ENCODE peak calls at places on chromosomes 16 and 17, in six cellular contexts. K is K562, N is SK-N-SH, L is GM12878, Q is H1, M is HepG2. U is an unnamed sample.
A peak's percentile ranks its signal among the peaks of the same experiment; 100 is the strongest.

GRCh38 chr17:74426551-74427047 is 5.3 kb upstream of the GPRC5C start:
- DNase-seq in K (no peak), N (no peak), L (no peak), Q (no peak), M (no peak), U (no peak)

GRCh38 chr16:75099738-75100615 is 16.6 kb downstream of the LDHD start:
- DNase-seq in K (no peak), N (peak; percentile 29), L (no peak), Q (no peak), M (no peak), U (peak; percentile 89)

GRCh38 chr16:2813661-2814288 is 3.3 kb upstream of the PRSS21 start:
- DNase-seq in K (no peak), N (no peak), L (no peak), Q (no peak), M (no peak), U (peak; percentile 13)

GRCh38 chr17:12659500-12659899 is 6.2 kb upstream of the MYOCD start:
- DNase-seq in K (no peak), N (no peak), L (no peak), Q (no peak), M (no peak), U (no peak)

GRCh38 chr16:30926937-30927788 is 3.8 kb downstream of the FBXL19 start:
- DNase-seq in K (no peak), N (no peak), L (no peak), Q (no peak), M (no peak), U (no peak)

GRCh38 chr16:78697426-78697825 is 598.0 kb downstream of the WWOX start:
- DNase-seq in K (no peak), N (no peak), L (no peak), Q (no peak), M (no peak), U (no peak)

GRCh38 chr16:20510323-20510722 is 59.0 kb downstream of the ACSM2A start:
- DNase-seq in K (no peak), N (no peak), L (no peak), Q (no peak), M (no peak), U (no peak)

GRCh38 chr16:67246081-67246944 is 968 bp downstream of the FHOD1 start:
- DNase-seq in K (peak; percentile 68), N (peak; percentile 91), L (no peak), Q (peak; percentile 88), M (peak; percentile 87), U (no peak)

GRCh38 chr17:14405189-14405588 is 104.3 kb downstream of the HS3ST3B1 start:
- DNase-seq in K (no peak), N (no peak), L (no peak), Q (no peak), M (no peak), U (no peak)

GRCh38 chr16:85400305-85401205 is 212.6 kb upstream of the GSE1 start:
- DNase-seq in K (no peak), N (no peak), L (no peak), Q (no peak), M (no peak), U (no peak)

GRCh38 chr16:57192720-57193486 is 6.8 kb downstream of the RSPRY1 start:
- DNase-seq in K (no peak), N (no peak), L (no peak), Q (no peak), M (peak; percentile 21), U (no peak)

GRCh38 chr16:89721644-89722391 is 481 bp downstream of the ZNF276 start:
- DNase-seq in K (peak; percentile 58), N (peak; percentile 75), L (no peak), Q (no peak), M (no peak), U (no peak)

GRCh38 chr17:64460955-64461354 is 12.0 kb downstream of the MILR1 start:
- DNase-seq in K (no peak), N (no peak), L (no peak), Q (no peak), M (no peak), U (no peak)

GRCh38 chr16:79599256-79599836 is 1.2 kb downstream of the MAF start:
- DNase-seq in K (no peak), N (peak; percentile 66), L (no peak), Q (no peak), M (no peak), U (no peak)

GRCh38 chr17:38510424-38511125 is 82.3 kb downstream of the ARHGAP23 start:
- DNase-seq in K (peak; percentile 79), N (peak; percentile 91), L (no peak), Q (no peak), M (peak; percentile 39), U (no peak)

GRCh38 chr16:79644977-79645667 is 44.6 kb upstream of the MAF start:
- DNase-seq in K (no peak), N (no peak), L (no peak), Q (no peak), M (no peak), U (no peak)

GRCh38 chr16:14489460-14489859 is 140.6 kb downstream of the PARN start:
- DNase-seq in K (peak; percentile 43), N (peak; percentile 46), L (no peak), Q (no peak), M (peak; percentile 57), U (peak; percentile 3)

GRCh38 chr16:29700253-29700987 is 21.4 kb downstream of the QPRT start:
- DNase-seq in K (peak; percentile 83), N (peak; percentile 88), L (no peak), Q (no peak), M (peak; percentile 71), U (peak; percentile 78)

GRCh38 chr16:15482068-15482747 is 47.8 kb downstream of the BMERB1 start:
- DNase-seq in K (peak; percentile 49), N (peak; percentile 28), L (no peak), Q (peak; percentile 75), M (peak; percentile 99), U (no peak)

GRCh38 chr17:39199673-39199985 is 454 bp upstream of the RPL19 start:
- DNase-seq in K (no peak), N (no peak), L (no peak), Q (no peak), M (no peak), U (no peak)

GRCh38 chr16:15932939-15933338 is 16.5 kb upstream of the ABCC1 start:
- DNase-seq in K (no peak), N (no peak), L (no peak), Q (no peak), M (no peak), U (no peak)

GRCh38 chr16:29816694-29817441 is 916 bp downstream of the PAGR1 start:
- DNase-seq in K (peak; percentile 58), N (peak; percentile 63), L (no peak), Q (no peak), M (peak; percentile 47), U (peak; percentile 67)

GRCh38 chr16:78665373-78665772 is 565.9 kb downstream of the WWOX start:
- DNase-seq in K (no peak), N (no peak), L (no peak), Q (no peak), M (no peak), U (no peak)

GRCh38 chr16:81318711-81319110 is 3.9 kb downstream of the GAN start:
- DNase-seq in K (no peak), N (no peak), L (no peak), Q (no peak), M (no peak), U (no peak)

GRCh38 chr16:27463741-27464662 is 62.0 kb downstream of the IL21R start:
- DNase-seq in K (no peak), N (no peak), L (no peak), Q (no peak), M (no peak), U (no peak)

GRCh38 chr17:77687417-77687816 is 271.1 kb upstream of the TNRC6C start:
- DNase-seq in K (no peak), N (no peak), L (no peak), Q (no peak), M (no peak), U (no peak)

GRCh38 chr17:77688369-77688768 is 270.1 kb upstream of the TNRC6C start:
- DNase-seq in K (no peak), N (no peak), L (no peak), Q (no peak), M (no peak), U (no peak)

GRCh38 chr17:77686903-77687302 is 271.6 kb upstream of the TNRC6C start:
- DNase-seq in K (no peak), N (no peak), L (no peak), Q (no peak), M (no peak), U (no peak)

GRCh38 chr17:77685881-77686486 is 272.5 kb upstream of the TNRC6C start:
- DNase-seq in K (no peak), N (no peak), L (no peak), Q (no peak), M (no peak), U (no peak)

DNA sequence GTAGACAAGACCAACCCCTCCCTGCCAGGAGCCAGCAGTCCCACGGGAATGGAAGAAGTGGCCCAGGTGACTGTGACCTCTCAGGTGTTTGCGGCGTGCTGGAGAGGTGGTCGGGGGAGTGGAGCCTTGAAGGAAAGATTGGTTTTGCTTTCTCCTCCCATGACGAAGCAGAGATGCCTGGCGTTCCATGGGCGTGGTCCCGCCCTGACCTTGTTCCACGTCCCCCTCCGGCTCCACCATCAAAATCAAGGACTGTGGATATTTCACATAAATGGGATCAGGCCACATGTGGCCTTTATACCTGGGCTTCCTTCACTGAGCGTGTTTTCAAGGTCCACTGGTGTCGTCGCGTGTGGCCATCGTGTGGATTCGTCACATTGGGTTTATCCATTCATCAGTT is 270.6 kb upstream of the TNRC6C start:
- DNase-seq in K (no peak), N (no peak), L (no peak), Q (no peak), M (no peak), U (no peak)
- TF ChIP-seq GABPA in K (no peak), N (no peak), L (no peak), Q (no peak), M (no peak), U (no peak)

GRCh38 chr17:80832266-80832676 is 159.4 kb upstream of the CHMP6 start:
- DNase-seq in K (peak; percentile 64), N (peak; percentile 89), L (no peak), Q (no peak), M (no peak), U (no peak)
- H3K4me3 ChIP-seq in K (peak overlapping the region; percentile 38), N (peak overlapping the region; percentile 48), L (peak overlapping the region; percentile 65), Q (no peak overlapping the region), M (no peak overlapping the region), U (no peak overlapping the region)

GRCh38 chr17:43691317-43691693 is 29.6 kb upstream of the MEOX1 start:
- DNase-seq in K (no peak), N (no peak), L (no peak), Q (no peak), M (no peak), U (no peak)

GRCh38 chr17:43695968-43696865 is 34.5 kb upstream of the MEOX1 start:
- DNase-seq in K (no peak), N (no peak), L (no peak), Q (no peak), M (no peak), U (no peak)

GRCh38 chr17:43694081-43694870 is 32.6 kb upstream of the MEOX1 start:
- DNase-seq in K (peak; percentile 79), N (peak; percentile 86), L (no peak), Q (no peak), M (peak; percentile 85), U (peak; percentile 40)

GRCh38 chr17:43689814-43690213 is 28.1 kb upstream of the MEOX1 start:
- DNase-seq in K (no peak), N (no peak), L (no peak), Q (no peak), M (no peak), U (no peak)

GRCh38 chr17:43690624-43691316 is 29.0 kb upstream of the MEOX1 start:
- DNase-seq in K (no peak), N (no peak), L (no peak), Q (no peak), M (no peak), U (no peak)
- H3K27ac ChIP-seq in K (no peak overlapping the region), N (no peak overlapping the region), L (no peak overlapping the region), Q (no peak overlapping the region), M (no peak overlapping the region), U (no peak overlapping the region)

GRCh38 chr16:61887903-61888302 is 148.3 kb downstream of the CDH8 start:
- DNase-seq in K (no peak), N (no peak), L (peak; percentile 19), Q (no peak), M (no peak), U (peak; percentile 61)
- TF ChIP-seq GABPA in K (no peak), N (no peak), L (no peak), Q (no peak), M (no peak), U (peak; percentile 46)